ENCODE peak calls at places on chromosome 1, in ten cellular contexts. I is tibial nerve; A is CD8-positive, alpha-beta T cell; L is fibroblast of pulmonary artery; V is cardiac fibroblast; J is astrocyte; Q is skeletal muscle cell; X is right lobe of liver; N is mesendoderm; S is adipocyte. P is an unnamed sample.

GRCh38 chr1:93159337-93159736 is 20.9 kb downstream of the TMED5 start:
- DNase-seq in I (no peak), A (no peak), L (no peak), V (no peak), J (no peak), Q (no peak), X (no peak), N (no peak), S (no peak), P (no peak)

GRCh38 chr1:74481607-74482006 is 30.8 kb downstream of the LRRC53 start:
- DNase-seq in I (no peak), A (no peak), L (no peak), V (no peak), J (no peak), Q (no peak), X (no peak), N (no peak), S (no peak), P (no peak)

GRCh38 chr1:203628997-203629508 is 2.4 kb downstream of the ATP2B4 start:
- DNase-seq in I (no peak), A (no peak), L (no peak), V (no peak), J (no peak), Q (no peak), X (no peak), N (no peak), S (no peak), P (no peak)

GRCh38 chr1:10668241-10668761 is 128.1 kb downstream of the CASZ1 start:
- DNase-seq in I (no peak), A (no peak), L (no peak), V (no peak), J (no peak), Q (no peak), X (peak; percentile 83), N (no peak), S (no peak), P (no peak)

GRCh38 chr1:2584822-2585317 is 1.7 kb upstream of the PRXL2B start:
- DNase-seq in I (no peak), A (no peak), L (no peak), V (no peak), J (no peak), Q (no peak), X (no peak), N (no peak), S (no peak), P (no peak)

GRCh38 chr1:220076861-220077762 is 12.5 kb downstream of the BPNT1 start:
- DNase-seq in I (no peak), A (no peak), L (peak; percentile 3), V (no peak), J (peak; percentile 4), Q (no peak), X (no peak), N (no peak), S (no peak), P (no peak)

GRCh38 chr1:9346566-9346965 is 53.9 kb downstream of the SPSB1 start:
- DNase-seq in I (no peak), A (no peak), L (no peak), V (no peak), J (no peak), Q (no peak), X (no peak), N (no peak), S (no peak), P (no peak)

GRCh38 chr1:226034482-226034881 is 28.0 kb upstream of the H3-3A start:
- DNase-seq in I (peak; percentile 59), A (no peak), L (peak; percentile 99), V (peak; percentile 100), J (peak; percentile 98), Q (peak; percentile 95), X (peak; percentile 84), N (no peak), S (peak; percentile 32), P (peak; percentile 86)

GRCh38 chr1:225651872-225652725 is 824 bp downstream of the ENAH start:
- DNase-seq in I (no peak), A (no peak), L (peak; percentile 44), V (peak; percentile 42), J (peak; percentile 30), Q (no peak), X (no peak), N (peak; percentile 87), S (peak; percentile 62), P (no peak)

GRCh38 chr1:9729523-9729922 is 78.0 kb downstream of the PIK3CD start:
- DNase-seq in I (no peak), A (no peak), L (no peak), V (no peak), J (no peak), Q (no peak), X (no peak), N (no peak), S (no peak), P (no peak)

DNA sequence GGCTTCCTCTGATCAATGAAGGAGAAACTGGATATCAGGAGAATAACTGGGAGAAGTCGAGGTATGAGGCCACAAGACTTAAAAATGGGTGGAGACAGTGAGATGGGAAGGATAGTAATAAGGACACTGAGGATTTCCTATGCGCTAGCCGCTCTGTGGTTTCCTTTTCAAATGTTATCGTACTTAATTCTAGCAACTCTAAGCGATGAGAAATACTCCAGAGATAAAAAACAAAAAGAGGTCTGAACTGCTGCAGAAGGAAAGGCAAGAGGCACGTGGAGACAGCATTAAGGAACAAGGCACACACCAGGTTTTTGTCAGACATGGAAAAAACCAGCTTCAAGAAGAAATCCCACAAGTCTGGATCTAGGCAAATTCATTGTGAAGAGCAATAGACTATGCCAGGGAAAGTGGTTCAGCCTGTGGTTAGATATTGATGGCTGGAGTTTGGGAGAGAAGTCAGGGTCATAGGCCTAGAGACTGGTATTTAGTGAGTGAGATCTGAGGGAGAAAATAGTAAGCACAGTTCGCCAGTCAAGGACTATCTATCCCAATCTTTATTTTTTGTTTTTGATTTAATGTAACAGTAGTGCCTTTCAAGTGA is 5.3 kb downstream of the CLCA2 start:
- DNase-seq in I (no peak), A (no peak), L (peak; percentile 31), V (peak; percentile 57), J (peak; percentile 52), Q (no peak), X (no peak), N (no peak), S (peak; percentile 33), P (no peak)
- H3K4me3 ChIP-seq in I (no peak overlapping the region), A (no peak overlapping the region), L (no peak overlapping the region), V (no peak overlapping the region), J (no peak overlapping the region), Q (no peak overlapping the region), X (no peak overlapping the region), N (no peak overlapping the region), S (no peak overlapping the region), P (no peak overlapping the region)

GRCh38 chr1:243254927-243255790 is at the start of gene CEP170:
- DNase-seq in I (peak; percentile 87), A (peak; percentile 86), L (peak; percentile 99), V (peak; percentile 99), J (peak; percentile 92), Q (peak; percentile 96), X (peak; percentile 95), N (peak; percentile 100), S (peak; percentile 98), P (peak; percentile 95)

GRCh38 chr1:243254233-243254926 is 701 bp downstream of the CEP170 start:
- DNase-seq in I (peak; percentile 28), A (peak; percentile 54), L (peak; percentile 69), V (peak; percentile 69), J (peak; percentile 59), Q (no peak), X (peak; percentile 85), N (peak; percentile 76), S (peak; percentile 80), P (peak; percentile 86)

GRCh38 chr1:243255791-243256512 is at the start of gene SDCCAG8:
- DNase-seq in I (peak; percentile 95), A (peak; percentile 94), L (peak; percentile 100), V (peak; percentile 100), J (peak; percentile 99), Q (peak; percentile 100), X (peak; percentile 99), N (peak; percentile 100), S (peak; percentile 100), P (peak; percentile 98)

GRCh38 chr1:243256590-243256989 is 749 bp downstream of the SDCCAG8 start:
- DNase-seq in I (no peak), A (no peak), L (no peak), V (no peak), J (no peak), Q (no peak), X (no peak), N (no peak), S (no peak), P (no peak)

DNA sequence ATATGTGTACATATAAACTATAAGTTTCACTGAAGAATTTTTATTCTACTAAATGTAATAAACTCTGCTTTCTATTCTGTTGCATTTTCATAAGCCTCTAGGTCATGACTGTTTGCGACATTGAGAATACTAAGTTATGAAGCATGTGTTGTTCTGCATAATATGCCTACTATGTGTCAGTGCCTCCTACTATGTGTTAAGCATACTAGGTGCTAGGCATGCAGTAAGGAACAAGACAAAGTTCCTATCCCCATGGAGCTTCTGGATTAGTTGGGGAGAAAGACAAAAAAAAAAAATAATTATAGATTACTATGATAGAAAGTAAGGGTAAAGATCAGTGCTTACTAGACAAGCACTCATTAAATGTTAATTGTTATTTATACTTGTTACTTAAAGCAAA is 1.3 kb downstream of the SDCCAG8 start:
- DNase-seq in I (no peak), A (no peak), L (no peak), V (no peak), J (no peak), Q (no peak), X (no peak), N (no peak), S (no peak), P (no peak)
- H3K4me3 ChIP-seq in I (no peak overlapping the region), A (no peak overlapping the region), L (peak overlapping the region; percentile 87), V (no peak overlapping the region), J (peak overlapping the region; percentile 97), Q (peak overlapping the region; percentile 89), X (no peak overlapping the region), N (no peak overlapping the region), S (peak overlapping the region; percentile 87), P (peak overlapping the region; percentile 81)

DNA sequence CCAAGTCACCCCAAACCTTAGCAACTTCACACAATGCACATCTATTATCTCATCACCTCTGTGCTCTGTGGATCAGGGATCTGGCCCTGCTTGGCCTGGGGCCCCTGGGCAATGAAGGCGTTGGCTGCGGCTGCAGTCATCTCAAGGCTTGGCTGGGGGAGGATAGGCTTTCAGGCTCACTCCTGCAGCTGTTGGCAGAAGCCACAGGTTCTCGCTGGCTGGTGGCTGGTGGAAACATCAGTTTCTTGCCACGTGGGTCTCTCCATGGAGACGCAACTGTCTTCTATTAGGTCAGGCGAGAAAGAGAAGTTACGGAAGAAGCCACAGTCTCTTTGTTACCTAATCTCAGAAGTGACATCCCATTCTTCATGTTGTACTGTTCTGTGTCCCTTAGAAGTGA is 3.6 kb upstream of the NPPA start:
- DNase-seq in I (no peak), A (no peak), L (no peak), V (no peak), J (no peak), Q (no peak), X (no peak), N (no peak), S (no peak), P (no peak)
- H3K4me3 ChIP-seq in I (no peak overlapping the region), A (no peak overlapping the region), L (no peak overlapping the region), V (no peak overlapping the region), J (no peak overlapping the region), Q (no peak overlapping the region), X (no peak overlapping the region), N (no peak overlapping the region), S (no peak overlapping the region), P (no peak overlapping the region)

DNA sequence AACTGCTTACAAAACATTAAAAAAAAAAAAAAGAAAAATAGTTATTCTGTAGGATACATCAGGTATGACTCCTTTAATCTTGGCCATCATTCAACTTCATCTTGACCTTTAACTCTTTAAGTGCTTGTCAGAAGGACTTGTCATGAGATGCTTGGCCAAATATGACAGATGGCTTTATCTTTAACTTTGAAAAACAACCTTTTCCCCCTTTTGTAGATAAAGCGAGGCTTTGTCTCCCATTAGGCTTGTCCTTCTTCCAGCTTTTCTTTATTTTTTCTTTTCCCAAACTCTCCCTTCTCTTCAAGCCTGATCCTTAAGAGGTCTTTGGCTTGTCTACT is 2.3 kb downstream of the SRSF10 start:
- DNase-seq in I (no peak), A (no peak), L (no peak), V (no peak), J (no peak), Q (no peak), X (no peak), N (no peak), S (no peak), P (no peak)
- H3K4me3 ChIP-seq in I (no peak overlapping the region), A (no peak overlapping the region), L (peak overlapping the region; percentile 82), V (peak overlapping the region; percentile 6), J (peak overlapping the region; percentile 95), Q (peak overlapping the region; percentile 17), X (no peak overlapping the region), N (no peak overlapping the region), S (peak overlapping the region; percentile 91), P (peak overlapping the region; percentile 96)